ENCODE peak calls at places on chromosome 3, in eight cellular contexts. K is NCI-H446; U is adipocyte; M is endodermal cell; O is activated CD8-positive, alpha-beta memory T cell treated with anti-CD3 and anti-CD28 coated beads for 1 hour; V is A172; G is ACHN; W is NCI-H82. J is an unnamed sample.

GRCh38 chr3:109559389-109559788 is 222.0 kb upstream of the DPPA4 start:
- DNase-seq in W (no peak), U (no peak), K (no peak), M (no peak), G (no peak), O (no peak), V (peak), J (peak)

GRCh38 chr3:117721866-117722265 is 1012.3 kb downstream of the TUSC7 start:
- DNase-seq in O (no peak), G (no peak), V (no peak), K (no peak), M (no peak), W (no peak), U (no peak), J (no peak)

GRCh38 chr3:105518806-105519418 is 152.2 kb downstream of the ALCAM start:
- DNase-seq in G (peak), W (peak), O (no peak), M (peak), U (peak), V (peak), K (peak), J (peak)

GRCh38 chr3:187406927-187407326 is 38.7 kb downstream of the RTP4 start:
- DNase-seq in U (no peak), W (no peak), K (no peak), M (no peak), G (no peak), O (no peak), V (no peak), J (no peak)

GRCh38 chr3:127751163-127751621 is 71.1 kb downstream of the MGLL start:
- DNase-seq in M (no peak), O (no peak), K (no peak), V (no peak), G (no peak), U (no peak), W (no peak), J (no peak)

GRCh38 chr3:12708584-12709192 is 44.8 kb upstream of the RAF1 start:
- DNase-seq in U (peak), K (no peak), V (peak), M (no peak), O (no peak), G (peak), W (no peak), J (no peak)

GRCh38 chr3:72996121-72996472 is 514 bp upstream of the PPP4R2 start:
- DNase-seq in U (no peak), O (no peak), W (no peak), M (no peak), G (no peak), K (no peak), V (no peak), J (no peak)

GRCh38 chr3:183122257-183122932 is 23.1 kb upstream of the MCCC1 start:
- DNase-seq in K (peak), G (peak), U (peak), M (peak), V (peak), W (peak), O (no peak), J (peak)

GRCh38 chr3:186818956-186819355 is 12.7 kb upstream of the RFC4 start:
- DNase-seq in U (no peak), V (no peak), G (no peak), K (no peak), W (no peak), O (no peak), M (peak), J (no peak)

GRCh38 chr3:129315386-129315991 is 36.8 kb downstream of the HMCES start:
- DNase-seq in V (no peak), M (peak), K (peak), U (peak), W (peak), O (no peak), G (peak), J (peak)

GRCh38 chr3:10401990-10402761 is 81.3 kb upstream of the SEC13 start:
- DNase-seq in M (no peak), V (no peak), W (no peak), O (no peak), G (no peak), U (no peak), K (no peak), J (no peak)

GRCh38 chr3:189641776-189642175 is 10.6 kb downstream of the TP63 start:
- DNase-seq in O (no peak), U (no peak), G (no peak), V (no peak), W (no peak), M (no peak), K (no peak), J (no peak)

GRCh38 chr3:117692416-117692995 is 982.9 kb downstream of the TUSC7 start:
- DNase-seq in W (no peak), O (no peak), V (no peak), M (peak), U (no peak), G (no peak), K (no peak), J (no peak)

GRCh38 chr3:105473521-105474223 is 107.0 kb downstream of the ALCAM start:
- DNase-seq in W (peak), G (peak), O (no peak), K (no peak), U (peak), M (no peak), V (peak), J (no peak)

GRCh38 chr3:138118863-138119766 is 3.7 kb upstream of the DZIP1L start:
- DNase-seq in K (peak), O (no peak), M (peak), G (peak), W (peak), U (peak), V (peak), J (peak)

GRCh38 chr3:188212308-188212969 is 58.5 kb downstream of the LPP start:
- DNase-seq in K (no peak), O (no peak), M (peak), U (no peak), W (no peak), V (peak), G (peak), J (no peak)

GRCh38 chr3:112688085-112688769 is 47.3 kb upstream of the CCDC80 start:
- DNase-seq in K (no peak), G (no peak), W (no peak), V (no peak), U (no peak), M (no peak), O (no peak), J (no peak)

GRCh38 chr3:64956619-64957018 is 268.8 kb upstream of the ADAMTS9 start:
- DNase-seq in W (no peak), G (no peak), O (no peak), U (no peak), V (no peak), K (no peak), M (no peak), J (no peak)

GRCh38 chr3:187027531-187027936 is 97.2 kb downstream of the ST6GAL1 start:
- DNase-seq in V (no peak), M (peak), K (no peak), G (no peak), U (no peak), W (no peak), O (peak), J (no peak)

GRCh38 chr3:184029456-184029950 is 2.0 kb upstream of the HTR3D start:
- DNase-seq in M (no peak), K (no peak), W (no peak), O (no peak), V (no peak), U (no peak), G (no peak), J (no peak)

GRCh38 chr3:170909129-170909903 is 879 bp upstream of the EIF5A2 start:
- DNase-seq in W (no peak), V (peak), G (no peak), O (no peak), U (peak), M (no peak), K (no peak), J (peak)

GRCh38 chr3:187694801-187695200 is 7.6 kb downstream of the RTP2 start:
- DNase-seq in U (no peak), O (no peak), V (peak), W (no peak), G (no peak), K (no peak), M (no peak), J (peak)

GRCh38 chr3:5321941-5322340 is 134.4 kb downstream of the EDEM1 start:
- DNase-seq in W (no peak), K (no peak), O (no peak), U (no peak), G (no peak), M (no peak), V (no peak), J (no peak)

GRCh38 chr3:18098960-18099587 is 326.1 kb downstream of the SATB1 start:
- DNase-seq in U (peak), V (peak), M (peak), K (no peak), G (peak), O (no peak), W (no peak), J (peak)

GRCh38 chr3:161420746-161421145 is 49.4 kb upstream of the SPTSSB start:
- DNase-seq in U (peak), K (no peak), W (no peak), O (no peak), G (no peak), V (no peak), M (peak), J (no peak)

GRCh38 chr3:126311338-126311978 is 45.8 kb downstream of the KLF15 start:
- DNase-seq in K (no peak), O (no peak), W (no peak), G (no peak), V (no peak), M (no peak), U (no peak), J (no peak)

GRCh38 chr3:4693620-4694019 is 200.5 kb downstream of the ITPR1 start:
- DNase-seq in K (no peak), W (no peak), M (peak), O (no peak), V (no peak), G (no peak), U (no peak), J (no peak)

J was measured in SW480.